ENCODE peak calls at places on chromosomes 3 and 15, in five cellular contexts. E is NCI-H524; C is stimulated activated CD4-positive, alpha-beta T cell treated with anti-CD3 and anti-CD28 coated beads, TNF-alpha, amount 100 ng/mL, for 24 hours; T is GM18507; K is GM06990. N is an unnamed sample.

GRCh38 chr15:31483053-31483923 is 156.7 kb downstream of the KLF13 start:
- DNase-seq in E (peak), C (no peak), T (no peak), K (peak), N (no peak)

GRCh38 chr15:101068523-101068960 is 149.4 kb downstream of the LRRK1 start:
- DNase-seq in E (no peak), C (no peak), T (no peak), K (no peak), N (no peak)

GRCh38 chr3:142656595-142656994 is 60.4 kb downstream of the PLS1 start:
- DNase-seq in E (no peak), C (no peak), T (no peak), K (no peak), N (no peak)

GRCh38 chr3:71973337-71974030 is 188.5 kb upstream of the PROK2 start:
- DNase-seq in E (peak), C (no peak), T (no peak), K (no peak), N (no peak)

GRCh38 chr3:102686792-102687191 is 252.0 kb downstream of the ZPLD1 start:
- DNase-seq in E (no peak), C (no peak), T (no peak), K (no peak), N (no peak)

GRCh38 chr3:72270072-72270611 is 485.2 kb upstream of the PROK2 start:
- DNase-seq in E (no peak), C (no peak), T (no peak), K (peak), N (peak)

GRCh38 chr3:48409291-48410201 is 20.3 kb downstream of the PLXNB1 start:
- DNase-seq in E (no peak), C (no peak), T (no peak), K (no peak), N (no peak)

GRCh38 chr3:170809975-170810357 is 60.0 kb downstream of the RPL22L1 start:
- DNase-seq in E (no peak), C (no peak), T (no peak), K (no peak), N (no peak)

GRCh38 chr3:174776636-174777035 is 82.5 kb upstream of the NAALADL2 start:
- DNase-seq in E (no peak), C (no peak), T (no peak), K (no peak), N (no peak)

N was measured in H54.